ENCODE peak calls at places on chromosome 22, in five cellular contexts. S is astrocyte of the cerebellum, V is GM13977, R is dorsolateral prefrontal cortex, F is AG09309. K is an unnamed sample.

GRCh38 chr22:44180706-44181032 is at the start of gene PARVG:
- DNase-seq in V (peak), F (no peak), R (no peak), S (no peak), K (no peak)

GRCh38 chr22:37804886-37805857 is 2.6 kb upstream of the GCAT start:
- DNase-seq in S (no peak), F (no peak), R (peak), V (peak), K (no peak)

GRCh38 chr22:48645766-48646165 is 1181.9 kb downstream of the BRD1 start:
- DNase-seq in R (no peak), S (no peak), V (no peak), F (no peak), K (no peak)

GRCh38 chr22:34294986-34295385 is 374.7 kb upstream of the LARGE1 start:
- DNase-seq in S (no peak), F (no peak), V (no peak), R (no peak), K (no peak)

GRCh38 chr22:27632451-27633295 is 168.9 kb downstream of the MN1 start:
- DNase-seq in S (no peak), R (no peak), V (no peak), F (no peak), K (no peak)

GRCh38 chr22:46001046-46001425 is 24.1 kb upstream of the WNT7B start:
- DNase-seq in F (no peak), V (no peak), R (peak), S (no peak), K (no peak)

GRCh38 chr22:41915035-41915782 is at the start of gene SHISA8:
- DNase-seq in R (no peak), F (no peak), V (peak), S (no peak), K (no peak)

GRCh38 chr22:45251828-45252227 is 11.1 kb upstream of the KIAA0930 start:
- DNase-seq in R (no peak), S (no peak), V (no peak), F (no peak), K (no peak)

GRCh38 chr22:27474112-27474571 is 327.4 kb downstream of the MN1 start:
- DNase-seq in V (no peak), F (no peak), S (peak), R (no peak), K (no peak)

GRCh38 chr22:26357813-26358212 is 71.2 kb upstream of the ASPHD2 start:
- DNase-seq in S (no peak), F (no peak), V (no peak), R (no peak), K (no peak)

GRCh38 chr22:39661842-39662676 is 91.5 kb downstream of the CACNA1I start:
- DNase-seq in F (no peak), S (no peak), R (no peak), V (peak), K (no peak)

GRCh38 chr22:45832180-45832579 is 144.8 kb downstream of the WNT7B start:
- DNase-seq in F (no peak), V (no peak), R (no peak), S (no peak), K (no peak)

GRCh38 chr22:27993774-27994350 is 74.8 kb upstream of the PITPNB start:
- DNase-seq in R (no peak), V (no peak), S (no peak), F (no peak), K (no peak)

GRCh38 chr22:46660604-46661201 is 40.5 kb downstream of the GRAMD4 start:
- DNase-seq in R (no peak), S (no peak), V (no peak), F (no peak), K (no peak)

GRCh38 chr22:19201858-19202798 is 23.6 kb upstream of the SLC25A1 start:
- DNase-seq in R (peak), V (no peak), S (no peak), F (no peak), K (no peak)

GRCh38 chr22:46969491-46969890 is 207.0 kb downstream of the TBC1D22A start:
- DNase-seq in S (no peak), R (no peak), F (no peak), V (peak), K (no peak)

GRCh38 chr22:42330953-42331525 is 60.6 kb upstream of the TCF20 start:
- DNase-seq in R (no peak), S (no peak), F (no peak), V (no peak), K (no peak)

GRCh38 chr22:43185860-43186261 is 1.1 kb downstream of the TTLL12 start:
- DNase-seq in F (no peak), V (no peak), R (peak), S (no peak), K (no peak)

GRCh38 chr22:44086759-44087158 is 62.7 kb downstream of the PARVB start:
- DNase-seq in S (no peak), R (no peak), F (no peak), V (no peak), K (no peak)

GRCh38 chr22:49772692-49773091 is 55.0 kb downstream of the BRD1 start:
- DNase-seq in F (no peak), S (no peak), R (no peak), V (no peak), K (no peak)

GRCh38 chr22:49692499-49693225 is 135.0 kb downstream of the BRD1 start:
- DNase-seq in F (no peak), V (no peak), R (no peak), S (no peak), K (no peak)

GRCh38 chr22:48746789-48747425 is 1080.8 kb downstream of the BRD1 start:
- DNase-seq in F (no peak), V (no peak), R (no peak), S (no peak), K (no peak)

GRCh38 chr22:28230682-28231081 is 311.6 kb upstream of the PITPNB start:
- DNase-seq in R (no peak), S (no peak), F (no peak), V (no peak), K (no peak)

GRCh38 chr22:49784987-49785614 is 42.6 kb downstream of the BRD1 start:
- DNase-seq in F (no peak), R (no peak), S (no peak), V (no peak), K (no peak)

GRCh38 chr22:36087784-36088183 is 59.2 kb upstream of the RBFOX2 start:
- DNase-seq in F (no peak), R (no peak), V (no peak), S (no peak), K (no peak)

GRCh38 chr22:46763051-46763705 is 728 bp downstream of the TBC1D22A start:
- DNase-seq in R (no peak), V (peak), S (no peak), F (no peak), K (no peak)

GRCh38 chr22:49259870-49260615 is 567.6 kb downstream of the BRD1 start:
- DNase-seq in V (no peak), S (no peak), R (peak), F (no peak), K (no peak)

GRCh38 chr22:19815093-19815822 is 39.4 kb downstream of the GNB1L start:
- DNase-seq in F (no peak), V (no peak), S (no peak), R (no peak), K (no peak)

GRCh38 chr22:49540084-49540483 is 287.6 kb downstream of the BRD1 start:
- DNase-seq in F (no peak), S (no peak), R (no peak), V (no peak), K (no peak)

GRCh38 chr22:19271856-19272535 is 19.5 kb downstream of the CLTCL1 start:
- DNase-seq in F (no peak), R (no peak), V (no peak), S (peak), K (no peak)

GRCh38 chr22:47891609-47892008 is 1129.2 kb downstream of the TBC1D22A start:
- DNase-seq in S (no peak), R (no peak), F (no peak), V (no peak), K (no peak)

GRCh38 chr22:41608386-41608785 is 12.5 kb downstream of the DESI1 start:
- DNase-seq in R (no peak), S (no peak), F (no peak), V (no peak), K (no peak)

GRCh38 chr22:49258107-49259010 is 569.3 kb downstream of the BRD1 start:
- DNase-seq in R (peak), V (no peak), S (no peak), F (no peak), K (no peak)

GRCh38 chr22:36587289-36588154 is 58.6 kb upstream of the EIF3D start:
- DNase-seq in F (peak), S (peak), R (peak), V (no peak), K (no peak)

GRCh38 chr22:49869855-49870712 is 16.4 kb downstream of the ZBED4 start:
- DNase-seq in R (no peak), F (no peak), S (no peak), V (no peak), K (no peak)

GRCh38 chr22:49953680-49954344 is 6.8 kb upstream of the PIM3 start:
- DNase-seq in R (no peak), F (no peak), V (no peak), S (no peak), K (no peak)

GRCh38 chr22:39800790-39801540 is 92.6 kb downstream of the ENTHD1 start:
- DNase-seq in V (no peak), S (no peak), F (no peak), R (no peak), K (no peak)

GRCh38 chr22:49261616-49262015 is 566.1 kb downstream of the BRD1 start:
- DNase-seq in S (no peak), F (no peak), V (no peak), R (peak), K (no peak)

GRCh38 chr22:29480512-29481264 is 670 bp downstream of the NEFH start:
- DNase-seq in S (peak), F (no peak), V (no peak), R (peak), K (no peak)

GRCh38 chr22:21867528-21868266 is at the start of gene MAPK1:
- DNase-seq in R (peak), F (peak), V (peak), S (peak), K (no peak)
- TF ChIP-seq CTCF in R (peak), F (peak), V (peak), S (peak), K (peak)

GRCh38 chr22:32951081-32951806 is 106.9 kb downstream of the SYN3 start:
- DNase-seq in S (no peak), F (no peak), R (no peak), V (no peak), K (no peak)
- TF ChIP-seq CTCF in S (no peak), F (no peak), R (no peak), V (no peak), K (no peak)

GRCh38 chr22:17911887-17912286 is 112.5 kb downstream of the MICAL3 start:
- DNase-seq in F (no peak), S (no peak), V (no peak), R (no peak), K (no peak)

GRCh38 chr22:17911312-17911705 is 113.1 kb downstream of the MICAL3 start:
- DNase-seq in R (no peak), F (no peak), V (no peak), S (no peak), K (no peak)

GRCh38 chr22:17912942-17913704 is 111.2 kb downstream of the MICAL3 start:
- DNase-seq in V (no peak), S (no peak), R (no peak), F (no peak), K (no peak)

GRCh38 chr22:17907731-17908051 is 116.7 kb downstream of the MICAL3 start:
- DNase-seq in V (no peak), S (no peak), R (no peak), F (no peak), K (no peak)

DNA sequence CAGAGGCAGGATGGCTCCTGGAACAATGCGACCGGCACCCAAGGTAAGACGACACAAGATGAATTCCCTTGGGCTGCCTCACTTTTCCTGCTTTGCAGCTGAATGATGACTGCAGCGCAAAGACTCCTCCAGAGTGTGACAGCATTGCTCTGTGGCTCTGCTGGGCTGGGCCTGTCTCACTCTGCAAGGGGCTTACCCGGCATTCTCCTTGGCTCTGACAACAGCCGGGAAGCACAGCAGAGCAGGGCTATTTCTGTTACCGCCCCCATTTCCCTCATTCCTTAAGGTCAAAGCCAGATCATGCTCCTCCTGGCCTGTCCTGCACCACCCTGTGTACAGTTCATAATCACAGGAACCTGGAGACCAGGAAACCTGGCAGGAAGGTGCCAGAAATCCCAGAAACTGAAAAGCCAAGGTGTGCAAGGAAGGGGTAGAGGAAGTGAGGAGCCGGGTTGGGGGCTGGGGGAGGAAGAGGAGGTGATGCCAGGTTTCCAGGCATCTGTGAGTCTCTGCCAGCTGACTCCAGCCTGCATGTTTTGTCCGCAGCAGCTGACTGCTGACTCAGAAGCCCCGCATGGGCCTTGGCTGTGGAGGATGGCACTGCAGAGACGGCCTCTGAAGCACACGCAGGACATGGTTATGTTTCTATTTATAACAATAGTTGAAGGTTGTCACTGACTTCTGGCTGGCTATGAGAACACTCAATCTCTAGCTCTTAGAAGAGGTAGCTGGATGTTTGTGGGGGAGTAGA is 113.6 kb downstream of the MICAL3 start:
- DNase-seq in V (no peak), R (peak), F (peak), S (no peak), K (peak)
- TF ChIP-seq CTCF in V (peak), R (peak), F (peak), S (peak), K (peak)

GRCh38 chr22:24155597-24156145 is 25.6 kb upstream of the SUSD2 start:
- DNase-seq in S (no peak), R (peak), F (no peak), V (peak), K (no peak)
- TF ChIP-seq CTCF in S (peak), R (peak), F (peak), V (peak), K (peak)

K was measured in AG04449.